ENCODE peak calls at places on chromosomes 1 and 21, in eight cellular contexts. One of them, this sample, is unnamed.

GRCh38 chr21:45590246-45590725 is 48.0 kb upstream of the SLC19A1 start:
- DNase-seq in body of pancreas: peak; percentile 78
- DNase-seq in upper lobe of right lung: peak; percentile 88
- DNase-seq in fibroblast of lung: peak; percentile 70
- DNase-seq in SK-N-SH: peak; percentile 96
- DNase-seq in uterus: peak; percentile 47
- DNase-seq in right atrium auricular region: no peak
- DNase-seq in colonic mucosa: peak; percentile 71
- DNase-seq in this sample: peak; percentile 70

GRCh38 chr1:227883073-227883520 is 64.6 kb downstream of the WNT9A start:
- DNase-seq in upper lobe of right lung: peak; percentile 57
- DNase-seq in uterus: no peak
- DNase-seq in fibroblast of lung: no peak
- DNase-seq in right atrium auricular region: peak; percentile 50
- DNase-seq in SK-N-SH: peak; percentile 10
- DNase-seq in colonic mucosa: peak; percentile 12
- DNase-seq in body of pancreas: no peak
- DNase-seq in this sample: no peak

GRCh38 chr1:156549831-156550230 is 22.5 kb downstream of the IQGAP3 start:
- DNase-seq in fibroblast of lung: no peak
- DNase-seq in SK-N-SH: no peak
- DNase-seq in right atrium auricular region: no peak
- DNase-seq in body of pancreas: no peak
- DNase-seq in upper lobe of right lung: no peak
- DNase-seq in colonic mucosa: no peak
- DNase-seq in uterus: no peak
- DNase-seq in this sample: no peak

GRCh38 chr1:121483234-121483633 is 298.5 kb downstream of the SRGAP2C start:
- DNase-seq in SK-N-SH: no peak
- DNase-seq in upper lobe of right lung: no peak
- DNase-seq in fibroblast of lung: no peak
- DNase-seq in right atrium auricular region: no peak
- DNase-seq in body of pancreas: no peak
- DNase-seq in colonic mucosa: no peak
- DNase-seq in uterus: no peak
- DNase-seq in this sample: no peak

GRCh38 chr21:37535672-37536071 is 169.1 kb downstream of the DYRK1A start:
- DNase-seq in uterus: no peak
- DNase-seq in fibroblast of lung: no peak
- DNase-seq in SK-N-SH: no peak
- DNase-seq in body of pancreas: no peak
- DNase-seq in upper lobe of right lung: no peak
- DNase-seq in colonic mucosa: no peak
- DNase-seq in right atrium auricular region: no peak
- DNase-seq in this sample: no peak

GRCh38 chr1:15617874-15618684 is 821 bp downstream of the DDI2 start:
- DNase-seq in colonic mucosa: peak; percentile 57
- DNase-seq in uterus: no peak
- DNase-seq in upper lobe of right lung: peak; percentile 78
- DNase-seq in SK-N-SH: peak; percentile 73
- DNase-seq in right atrium auricular region: no peak
- DNase-seq in fibroblast of lung: no peak
- DNase-seq in body of pancreas: no peak
- DNase-seq in this sample: peak; percentile 50

GRCh38 chr1:50658421-50659076 is 235.3 kb upstream of the DMRTA2 start:
- DNase-seq in SK-N-SH: no peak
- DNase-seq in body of pancreas: no peak
- DNase-seq in upper lobe of right lung: no peak
- DNase-seq in right atrium auricular region: no peak
- DNase-seq in fibroblast of lung: peak; percentile 17
- DNase-seq in uterus: no peak
- DNase-seq in colonic mucosa: no peak
- DNase-seq in this sample: peak; percentile 61

GRCh38 chr1:156435551-156436318 is 64.8 kb downstream of the MEF2D start:
- DNase-seq in fibroblast of lung: peak; percentile 22
- DNase-seq in SK-N-SH: peak; percentile 86
- DNase-seq in colonic mucosa: no peak
- DNase-seq in body of pancreas: no peak
- DNase-seq in uterus: no peak
- DNase-seq in upper lobe of right lung: no peak
- DNase-seq in right atrium auricular region: no peak
- DNase-seq in this sample: peak; percentile 37

GRCh38 chr1:218616681-218617080 is 271.5 kb downstream of the TGFB2 start:
- DNase-seq in uterus: no peak
- DNase-seq in fibroblast of lung: peak; percentile 50
- DNase-seq in SK-N-SH: no peak
- DNase-seq in right atrium auricular region: no peak
- DNase-seq in colonic mucosa: no peak
- DNase-seq in body of pancreas: no peak
- DNase-seq in upper lobe of right lung: no peak
- DNase-seq in this sample: no peak

GRCh38 chr1:3403388-3404179 is 50.9 kb upstream of the ARHGEF16 start:
- DNase-seq in body of pancreas: no peak
- DNase-seq in fibroblast of lung: no peak
- DNase-seq in colonic mucosa: no peak
- DNase-seq in uterus: no peak
- DNase-seq in SK-N-SH: no peak
- DNase-seq in right atrium auricular region: no peak
- DNase-seq in upper lobe of right lung: no peak
- DNase-seq in this sample: no peak

GRCh38 chr1:45960930-45961715 is 157.7 kb downstream of the MAST2 start:
- DNase-seq in body of pancreas: no peak
- DNase-seq in fibroblast of lung: no peak
- DNase-seq in upper lobe of right lung: no peak
- DNase-seq in colonic mucosa: no peak
- DNase-seq in SK-N-SH: no peak
- DNase-seq in right atrium auricular region: no peak
- DNase-seq in uterus: no peak
- DNase-seq in this sample: no peak

GRCh38 chr1:47593001-47593568 is 155.2 kb downstream of the FOXD2 start:
- DNase-seq in body of pancreas: no peak
- DNase-seq in colonic mucosa: no peak
- DNase-seq in upper lobe of right lung: no peak
- DNase-seq in SK-N-SH: peak; percentile 78
- DNase-seq in right atrium auricular region: peak; percentile 40
- DNase-seq in uterus: no peak
- DNase-seq in fibroblast of lung: no peak
- DNase-seq in this sample: no peak

GRCh38 chr1:116934586-116935207 is 25.0 kb downstream of the PTGFRN start:
- DNase-seq in SK-N-SH: no peak
- DNase-seq in uterus: no peak
- DNase-seq in right atrium auricular region: no peak
- DNase-seq in fibroblast of lung: no peak
- DNase-seq in body of pancreas: no peak
- DNase-seq in colonic mucosa: no peak
- DNase-seq in upper lobe of right lung: no peak
- DNase-seq in this sample: no peak

GRCh38 chr1:225603538-225604354 is 49.2 kb downstream of the ENAH start:
- DNase-seq in upper lobe of right lung: no peak
- DNase-seq in body of pancreas: no peak
- DNase-seq in right atrium auricular region: no peak
- DNase-seq in uterus: no peak
- DNase-seq in fibroblast of lung: peak; percentile 78
- DNase-seq in colonic mucosa: no peak
- DNase-seq in SK-N-SH: no peak
- DNase-seq in this sample: peak; percentile 69

GRCh38 chr1:164560076-164560475 is 1.1 kb downstream of the PBX1 start:
- DNase-seq in fibroblast of lung: peak; percentile 48
- DNase-seq in upper lobe of right lung: no peak
- DNase-seq in body of pancreas: no peak
- DNase-seq in uterus: no peak
- DNase-seq in right atrium auricular region: no peak
- DNase-seq in colonic mucosa: peak; percentile 26
- DNase-seq in SK-N-SH: no peak
- DNase-seq in this sample: peak; percentile 44

GRCh38 chr1:228146761-228147693 is 2.7 kb upstream of the GJC2 start:
- DNase-seq in upper lobe of right lung: no peak
- DNase-seq in SK-N-SH: peak; percentile 22
- DNase-seq in uterus: no peak
- DNase-seq in fibroblast of lung: no peak
- DNase-seq in body of pancreas: peak; percentile 11
- DNase-seq in right atrium auricular region: no peak
- DNase-seq in colonic mucosa: no peak
- DNase-seq in this sample: no peak

GRCh38 chr1:214362188-214362882 is 81.4 kb downstream of the SMYD2 start:
- DNase-seq in right atrium auricular region: peak; percentile 77
- DNase-seq in SK-N-SH: no peak
- DNase-seq in fibroblast of lung: peak; percentile 36
- DNase-seq in uterus: no peak
- DNase-seq in body of pancreas: no peak
- DNase-seq in colonic mucosa: no peak
- DNase-seq in upper lobe of right lung: no peak
- DNase-seq in this sample: peak; percentile 27

GRCh38 chr1:221869759-221870158 is 127.9 kb upstream of the DUSP10 start:
- DNase-seq in upper lobe of right lung: no peak
- DNase-seq in uterus: no peak
- DNase-seq in fibroblast of lung: peak; percentile 72
- DNase-seq in right atrium auricular region: no peak
- DNase-seq in SK-N-SH: no peak
- DNase-seq in body of pancreas: no peak
- DNase-seq in colonic mucosa: no peak
- DNase-seq in this sample: peak; percentile 88

GRCh38 chr1:228143480-228144212 is 3.6 kb downstream of the GUK1 start:
- DNase-seq in upper lobe of right lung: no peak
- DNase-seq in right atrium auricular region: no peak
- DNase-seq in colonic mucosa: no peak
- DNase-seq in body of pancreas: no peak
- DNase-seq in SK-N-SH: peak; percentile 15
- DNase-seq in uterus: no peak
- DNase-seq in fibroblast of lung: no peak
- DNase-seq in this sample: no peak

GRCh38 chr1:24341260-24341659 is 22.1 kb downstream of the GRHL3 start:
- DNase-seq in upper lobe of right lung: no peak
- DNase-seq in right atrium auricular region: no peak
- DNase-seq in body of pancreas: no peak
- DNase-seq in uterus: no peak
- DNase-seq in fibroblast of lung: no peak
- DNase-seq in SK-N-SH: no peak
- DNase-seq in colonic mucosa: no peak
- DNase-seq in this sample: no peak

GRCh38 chr1:43246466-43247213 is 23.1 kb upstream of the TMEM125 start:
- DNase-seq in fibroblast of lung: no peak
- DNase-seq in colonic mucosa: no peak
- DNase-seq in SK-N-SH: no peak
- DNase-seq in upper lobe of right lung: no peak
- DNase-seq in body of pancreas: no peak
- DNase-seq in uterus: no peak
- DNase-seq in right atrium auricular region: no peak
- DNase-seq in this sample: no peak

GRCh38 chr1:187928288-187928687 is 1099.5 kb downstream of the PLA2G4A start:
- DNase-seq in uterus: no peak
- DNase-seq in SK-N-SH: peak; percentile 6
- DNase-seq in colonic mucosa: no peak
- DNase-seq in fibroblast of lung: peak; percentile 67
- DNase-seq in upper lobe of right lung: no peak
- DNase-seq in body of pancreas: no peak
- DNase-seq in right atrium auricular region: no peak
- DNase-seq in this sample: peak; percentile 32
- H3K4me3 ChIP-seq in uterus: no peak overlapping the region
- H3K4me3 ChIP-seq in SK-N-SH: no peak overlapping the region
- H3K4me3 ChIP-seq in colonic mucosa: no peak overlapping the region
- H3K4me3 ChIP-seq in fibroblast of lung: no peak overlapping the region
- H3K4me3 ChIP-seq in upper lobe of right lung: no peak overlapping the region
- H3K4me3 ChIP-seq in body of pancreas: no peak overlapping the region
- H3K4me3 ChIP-seq in right atrium auricular region: no peak overlapping the region
- H3K4me3 ChIP-seq in this sample: no peak overlapping the region

DNA sequence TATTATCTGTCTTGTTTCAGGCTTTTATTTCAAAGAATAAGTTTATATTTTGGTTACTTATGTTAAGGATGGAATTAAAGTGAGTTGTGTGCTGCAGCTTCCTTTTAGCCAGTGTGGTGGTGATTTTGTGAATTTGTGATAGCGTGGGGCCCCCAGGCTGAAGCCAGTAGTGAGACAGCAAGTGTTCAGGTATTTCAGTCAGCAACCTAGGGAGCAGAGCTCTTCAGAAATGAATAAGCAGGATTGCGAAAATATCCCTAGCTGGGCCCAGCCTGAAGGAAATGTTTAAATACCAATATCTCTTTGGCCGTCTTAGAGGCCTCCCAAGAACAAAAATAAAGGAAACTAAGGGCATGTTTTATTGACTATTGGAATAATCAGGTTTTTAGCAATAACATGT is 150.8 kb upstream of the C1orf105 start:
- DNase-seq in fibroblast of lung: peak; percentile 32
- DNase-seq in SK-N-SH: no peak
- DNase-seq in body of pancreas: no peak
- DNase-seq in right atrium auricular region: no peak
- DNase-seq in uterus: no peak
- DNase-seq in colonic mucosa: no peak
- DNase-seq in upper lobe of right lung: no peak
- DNase-seq in this sample: peak; percentile 85
- H3K4me1 ChIP-seq in fibroblast of lung: no peaks in the 10 kb centered on the region
- H3K4me1 ChIP-seq in SK-N-SH: peaks cover 16% of the 10 kb centered on the region
- H3K4me1 ChIP-seq in body of pancreas: peaks cover 59% of the 10 kb centered on the region
- H3K4me1 ChIP-seq in right atrium auricular region: no peaks in the 10 kb centered on the region
- H3K4me1 ChIP-seq in uterus: no peaks in the 10 kb centered on the region
- H3K4me1 ChIP-seq in colonic mucosa: no peaks in the 10 kb centered on the region
- H3K4me1 ChIP-seq in upper lobe of right lung: peaks cover 7% of the 10 kb centered on the region
- H3K4me1 ChIP-seq in this sample: peaks cover 63% of the 10 kb centered on the region

GRCh38 chr1:244970236-244970652 is 105.9 kb upstream of the HNRNPU start:
- DNase-seq in SK-N-SH: peak; percentile 82
- DNase-seq in uterus: no peak
- DNase-seq in right atrium auricular region: no peak
- DNase-seq in upper lobe of right lung: peak; percentile 93
- DNase-seq in colonic mucosa: no peak
- DNase-seq in fibroblast of lung: peak; percentile 79
- DNase-seq in body of pancreas: peak; percentile 79
- DNase-seq in this sample: peak; percentile 85
- H3K4me3 ChIP-seq in SK-N-SH: peak overlapping the region; percentile 76
- H3K4me3 ChIP-seq in uterus: peak overlapping the region; percentile 93
- H3K4me3 ChIP-seq in right atrium auricular region: peak overlapping the region; percentile 77
- H3K4me3 ChIP-seq in upper lobe of right lung: peak overlapping the region; percentile 71
- H3K4me3 ChIP-seq in colonic mucosa: peak overlapping the region; percentile 55
- H3K4me3 ChIP-seq in fibroblast of lung: peak overlapping the region; percentile 82
- H3K4me3 ChIP-seq in body of pancreas: peak overlapping the region; percentile 57
- H3K4me3 ChIP-seq in this sample: peak overlapping the region; percentile 91

DNA sequence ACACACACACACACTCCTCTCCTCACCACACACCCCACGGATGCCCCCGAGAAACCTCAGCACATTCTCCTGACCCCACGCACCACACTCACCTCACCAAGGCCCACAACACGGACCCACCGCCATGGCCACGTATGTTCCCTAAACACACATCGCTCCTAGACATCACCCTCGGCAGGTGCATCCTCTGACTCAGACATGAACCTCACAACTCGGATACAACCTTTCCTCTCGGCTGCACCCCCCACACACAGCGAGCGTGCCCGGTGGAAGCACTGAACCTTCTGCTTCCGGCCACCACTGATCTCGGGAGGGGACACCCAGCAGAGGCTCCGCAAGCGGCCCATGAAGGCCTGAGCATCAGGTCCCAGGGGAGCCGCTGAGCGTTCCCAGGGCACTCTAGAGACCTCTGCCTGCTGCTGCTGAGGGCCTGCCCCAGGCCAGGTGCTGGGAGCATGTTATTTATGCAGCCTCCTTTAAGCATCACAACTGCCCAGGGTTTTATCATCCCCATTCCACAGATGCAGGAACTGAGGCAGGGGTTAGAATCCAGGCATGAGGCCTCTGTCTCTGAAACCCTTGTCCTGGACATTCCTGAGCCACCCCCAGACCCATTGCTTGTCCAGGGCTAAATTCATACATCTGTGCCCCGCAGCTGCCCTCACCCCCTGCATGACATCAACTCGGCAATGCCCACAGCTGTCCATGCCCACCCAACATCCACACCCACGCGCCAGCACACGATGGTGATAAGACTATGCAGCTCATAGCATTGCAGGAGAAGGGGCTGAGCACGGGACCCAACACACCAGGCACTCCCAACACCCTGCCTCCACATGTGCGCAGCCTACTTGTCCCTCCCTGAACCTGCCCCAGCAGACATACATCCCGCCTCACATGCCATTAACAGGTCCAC is 27.0 kb downstream of the SDC3 start:
- DNase-seq in uterus: no peak
- DNase-seq in right atrium auricular region: no peak
- DNase-seq in colonic mucosa: no peak
- DNase-seq in fibroblast of lung: no peak
- DNase-seq in upper lobe of right lung: no peak
- DNase-seq in SK-N-SH: no peak
- DNase-seq in body of pancreas: no peak
- DNase-seq in this sample: no peak
- H3K4me1 ChIP-seq in uterus: no peaks in the 10 kb centered on the region
- H3K4me1 ChIP-seq in right atrium auricular region: peaks cover 40% of the 10 kb centered on the region
- H3K4me1 ChIP-seq in colonic mucosa: no peaks in the 10 kb centered on the region
- H3K4me1 ChIP-seq in fibroblast of lung: no peaks in the 10 kb centered on the region
- H3K4me1 ChIP-seq in upper lobe of right lung: peaks cover 20% of the 10 kb centered on the region
- H3K4me1 ChIP-seq in SK-N-SH: peaks cover 16% of the 10 kb centered on the region
- H3K4me1 ChIP-seq in body of pancreas: no peaks in the 10 kb centered on the region
- H3K4me1 ChIP-seq in this sample: peaks cover 17% of the 10 kb centered on the region